ENCODE peak calls at places on chromosomes 13 and 19, in nine cellular contexts. K is mesendoderm, U is foreskin fibroblast, G is colonic mucosa, X is upper lobe of right lung, O is GM23338, V is skeletal muscle cell, P is mammary epithelial cell, C is epithelial cell of proximal tubule. D is an unnamed sample.

GRCh38 chr13:69565334-69565733 is 542.3 kb upstream of the ATXN8OS start:
- DNase-seq in K (peak; percentile 78), O (peak; percentile 80), P (peak; percentile 45), C (peak; percentile 42), G (peak; percentile 20), V (no peak), X (no peak), U (no peak), D (peak; percentile 55)

GRCh38 chr19:15129856-15130580 is 22.8 kb downstream of the SYDE1 start:
- DNase-seq in G (peak; percentile 47), P (peak; percentile 89), C (no peak), O (no peak), K (peak; percentile 28), V (no peak), U (no peak), X (no peak), D (peak; percentile 92)

GRCh38 chr19:16457195-16457953 is 14.4 kb downstream of the EPS15L1 start:
- DNase-seq in C (no peak), P (peak; percentile 54), K (no peak), V (peak; percentile 20), X (no peak), O (peak; percentile 47), U (peak; percentile 59), G (no peak), D (peak; percentile 5)

GRCh38 chr13:80029170-80029569 is 311.8 kb downstream of the SPRY2 start:
- DNase-seq in U (no peak), G (peak; percentile 44), V (no peak), X (no peak), O (no peak), K (no peak), P (no peak), C (no peak), D (no peak)

GRCh38 chr19:610801-611505 is 21.3 kb downstream of the HCN2 start:
- DNase-seq in P (no peak), O (no peak), U (peak; percentile 78), X (no peak), V (peak; percentile 87), G (no peak), K (no peak), C (no peak), D (no peak)

GRCh38 chr13:30308548-30308947 is 1.2 kb upstream of the KATNAL1 start:
- DNase-seq in C (no peak), X (no peak), K (peak; percentile 31), P (no peak), V (peak; percentile 17), G (no peak), O (no peak), U (peak; percentile 48), D (no peak)

GRCh38 chr13:40127476-40127875 is 472.0 kb downstream of the COG6 start:
- DNase-seq in P (no peak), X (no peak), V (no peak), O (no peak), K (no peak), U (no peak), G (no peak), C (no peak), D (no peak)

GRCh38 chr19:31344403-31344802 is 4.8 kb downstream of the TSHZ3 start:
- DNase-seq in O (peak; percentile 49), C (no peak), P (no peak), U (no peak), V (no peak), K (no peak), G (no peak), X (no peak), D (no peak)

GRCh38 chr19:16416574-16416973 is 55.2 kb downstream of the EPS15L1 start:
- DNase-seq in U (no peak), P (no peak), V (no peak), X (no peak), G (no peak), O (no peak), K (no peak), C (no peak), D (no peak)

GRCh38 chr19:6802336-6803035 is 30.0 kb downstream of the VAV1 start:
- DNase-seq in K (peak; percentile 21), G (peak; percentile 42), P (no peak), V (no peak), U (no peak), O (peak; percentile 32), X (peak; percentile 74), C (no peak), D (peak; percentile 24)

GRCh38 chr13:110964229-110965037 is 49.6 kb upstream of the ANKRD10 start:
- DNase-seq in G (no peak), C (no peak), O (no peak), P (no peak), V (no peak), U (no peak), K (no peak), X (no peak), D (no peak)

GRCh38 chr19:48685583-48685982 is 10.2 kb upstream of the FUT2 start:
- DNase-seq in C (no peak), U (no peak), X (no peak), V (no peak), O (no peak), G (no peak), K (no peak), P (peak; percentile 39), D (peak; percentile 55)

GRCh38 chr19:2084993-2085720 is 11.0 kb downstream of the MOB3A start:
- DNase-seq in V (no peak), P (peak; percentile 47), C (no peak), X (peak; percentile 88), O (no peak), G (peak; percentile 73), K (no peak), U (peak; percentile 33), D (peak; percentile 59)

GRCh38 chr19:49453013-49453756 is at the start of gene ALDH16A1:
- DNase-seq in P (peak; percentile 96), G (peak; percentile 100), X (peak; percentile 99), C (peak; percentile 62), O (peak; percentile 100), K (peak; percentile 99), U (peak; percentile 99), V (peak; percentile 91), D (no peak)

GRCh38 chr19:49331616-49332055 is 3.6 kb upstream of the CD37 start:
- DNase-seq in C (peak; percentile 70), G (peak; percentile 60), K (peak; percentile 82), V (no peak), P (peak; percentile 51), U (peak; percentile 64), X (peak; percentile 40), O (peak; percentile 74), D (peak; percentile 55)

GRCh38 chr19:756232-756631 is 5.3 kb downstream of the MISP start:
- DNase-seq in K (peak; percentile 80), C (no peak), U (peak; percentile 33), X (no peak), P (peak; percentile 60), G (no peak), O (peak; percentile 54), V (no peak), D (peak; percentile 67)

GRCh38 chr13:33123066-33123940 is 107.1 kb downstream of the KL start:
- DNase-seq in U (peak; percentile 62), O (peak; percentile 39), C (no peak), K (peak; percentile 67), P (no peak), X (no peak), V (no peak), G (no peak), D (no peak)

GRCh38 chr13:92967923-92968322 is 258.7 kb upstream of the GPC6 start:
- DNase-seq in G (no peak), P (peak; percentile 9), C (no peak), K (peak; percentile 8), V (no peak), O (peak; percentile 23), X (no peak), U (peak; percentile 28), D (peak; percentile 40)

GRCh38 chr19:3015126-3016057 is 13.7 kb downstream of the TLE2 start:
- DNase-seq in P (no peak), C (no peak), O (no peak), G (no peak), V (no peak), K (no peak), X (no peak), U (no peak), D (no peak)

GRCh38 chr13:93797463-93797862 is 570.9 kb downstream of the GPC6 start:
- DNase-seq in G (no peak), V (no peak), U (no peak), O (no peak), P (no peak), K (no peak), X (no peak), C (no peak), D (no peak)

GRCh38 chr19:20558571-20558970 is 7.0 kb downstream of the ZNF737 start:
- DNase-seq in X (no peak), G (no peak), O (no peak), K (peak; percentile 70), P (no peak), U (no peak), C (no peak), V (no peak), D (no peak)

GRCh38 chr19:56348289-56348877 is 33.7 kb upstream of the ZSCAN5A start:
- DNase-seq in C (no peak), U (peak; percentile 16), V (no peak), G (no peak), O (peak; percentile 67), K (peak; percentile 50), X (no peak), P (peak; percentile 7), D (peak; percentile 17)

GRCh38 chr19:45471866-45472556 is 4.2 kb downstream of the FOSB start:
- DNase-seq in K (no peak), V (no peak), U (no peak), G (no peak), P (no peak), O (peak; percentile 30), C (no peak), X (no peak), D (no peak)
- H3K4me3 ChIP-seq in K (no peak overlapping the region), V (no peak overlapping the region), U (peak overlapping the region; percentile 25), G (no peak overlapping the region), P (no peak overlapping the region), O (peak overlapping the region; percentile 76), C (peak overlapping the region; percentile 46), X (no peak overlapping the region), D (no peak overlapping the region)

GRCh38 chr19:10419200-10419645 is 1.1 kb upstream of the PDE4A start:
- DNase-seq in P (no peak), O (no peak), K (no peak), G (no peak), C (no peak), U (peak; percentile 56), V (no peak), X (no peak), D (no peak)
- H3K4me3 ChIP-seq in P (no peak overlapping the region), O (peak overlapping the region; percentile 78), K (peak overlapping the region; percentile 21), G (no peak overlapping the region), C (no peak overlapping the region), U (peak overlapping the region; percentile 39), V (peak overlapping the region; percentile 54), X (no peak overlapping the region), D (peak overlapping the region; percentile 62)

DNA sequence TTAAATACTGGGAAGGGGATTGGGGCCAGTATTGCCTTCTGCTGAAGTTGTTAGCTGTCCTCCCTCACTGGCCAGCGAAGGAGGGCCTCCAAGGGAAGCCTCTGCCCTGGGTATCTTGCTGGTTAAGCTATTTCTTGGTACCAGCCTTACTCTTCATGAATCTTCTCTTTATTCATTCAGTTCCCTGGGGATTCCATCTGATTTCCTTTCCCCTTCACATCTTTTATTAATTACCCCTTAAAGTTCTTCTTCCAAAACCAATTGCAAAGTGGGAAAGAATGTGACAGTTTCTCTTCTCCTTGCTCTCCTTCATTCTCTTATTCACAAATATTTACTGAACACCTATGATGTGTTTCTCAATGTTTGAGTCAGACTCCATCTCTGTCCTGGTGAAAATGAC is 36.7 kb upstream of the STK24 start:
- DNase-seq in G (no peak), K (no peak), O (no peak), V (no peak), C (no peak), X (no peak), P (no peak), U (peak; percentile 42), D (no peak)
- H3K4me3 ChIP-seq in G (no peak overlapping the region), K (no peak overlapping the region), O (no peak overlapping the region), V (no peak overlapping the region), C (no peak overlapping the region), X (no peak overlapping the region), P (no peak overlapping the region), U (no peak overlapping the region), D (no peak overlapping the region)

GRCh38 chr19:10316229-10317044 is 622 bp upstream of the FDX2 start:
- DNase-seq in V (no peak), P (no peak), O (no peak), X (no peak), G (peak; percentile 42), C (no peak), K (no peak), U (no peak), D (no peak)
- H3K4me3 ChIP-seq in V (no peak overlapping the region), P (peak overlapping the region; percentile 73), O (peak overlapping the region; percentile 92), X (peak overlapping the region; percentile 87), G (peak overlapping the region; percentile 66), C (peak overlapping the region; percentile 85), K (no peak overlapping the region), U (no peak overlapping the region), D (peak overlapping the region; percentile 82)

D was measured in PC-3.